ENCODE peak calls at places on chromosomes 11 and 22, in four cellular contexts. J is T-helper 2 cell; D is CD4-positive, CD25-positive, alpha-beta regulatory T cell; B is dorsolateral prefrontal cortex. Z is an unnamed sample.

GRCh38 chr11:82864268-82864667 is 36.0 kb downstream of the PRCP start:
- DNase-seq in D (no peak), B (peak), J (peak), Z (peak)

GRCh38 chr22:17346578-17346977 is 22.7 kb upstream of the CECR2 start:
- DNase-seq in J (no peak), D (no peak), B (no peak), Z (no peak)

GRCh38 chr11:2223153-2223794 is 47.1 kb downstream of the ASCL2 start:
- DNase-seq in J (no peak), D (no peak), B (no peak), Z (no peak)

GRCh38 chr11:131674051-131674755 is 303.8 kb downstream of the NTM start:
- DNase-seq in D (no peak), J (no peak), B (peak), Z (peak)

GRCh38 chr22:50737728-50738648 is at the start of gene ACR:
- DNase-seq in D (no peak), J (no peak), B (peak), Z (peak)

GRCh38 chr11:32290783-32291182 is 144.6 kb downstream of the WT1 start:
- DNase-seq in D (no peak), B (peak), J (no peak), Z (no peak)

GRCh38 chr11:116605543-116605942 is 167.2 kb downstream of the BUD13 start:
- DNase-seq in D (no peak), B (no peak), J (no peak), Z (no peak)

GRCh38 chr22:36940676-36941075 is 27.2 kb downstream of the CSF2RB start:
- DNase-seq in J (no peak), D (peak), B (no peak), Z (peak)

GRCh38 chr11:63845911-63846310 is 7.0 kb downstream of the MARK2 start:
- DNase-seq in B (no peak), D (no peak), J (no peak), Z (no peak)

GRCh38 chr11:19398772-19399542 is 158.2 kb upstream of the E2F8 start:
- DNase-seq in D (no peak), B (no peak), J (no peak), Z (peak)